ENCODE peak calls at places on chromosome 17, in six cellular contexts. M, R, T, X, Z and K are unnamed samples. For H3K36me3 and H3K4me1, the result is how much of the 10 kb centered on the place peaks cover.

GRCh38 chr17:1029912-1030656 is 33.2 kb downstream of the TIMM22 start:
- DNase-seq in M (no peak), R (no peak), T (no peak), X (no peak), Z (no peak), K (no peak)

GRCh38 chr17:45423304-45423703 is 9.4 kb downstream of the ARHGAP27 start:
- DNase-seq in M (no peak), R (no peak), T (no peak), X (no peak), Z (no peak), K (no peak)

GRCh38 chr17:73338050-73338491 is 26.3 kb upstream of the CDC42EP4 start:
- DNase-seq in M (no peak), R (no peak), T (no peak), X (no peak), Z (no peak), K (no peak)

GRCh38 chr17:27245230-27245696 is 48.7 kb upstream of the WSB1 start:
- DNase-seq in M (peak), R (peak), T (peak), X (peak), Z (peak), K (peak)

GRCh38 chr17:48995871-48996695 is 1.1 kb upstream of the IGF2BP1 start:
- DNase-seq in M (no peak), R (peak), T (peak), X (peak), Z (peak), K (no peak)

GRCh38 chr17:74414510-74414909 is 17.4 kb upstream of the GPRC5C start:
- DNase-seq in M (no peak), R (no peak), T (no peak), X (no peak), Z (no peak), K (no peak)

GRCh38 chr17:66339563-66339962 is 37.1 kb downstream of the PRKCA start:
- DNase-seq in M (no peak), R (no peak), T (no peak), X (no peak), Z (no peak), K (no peak)

GRCh38 chr17:338442-339192 is 14.0 kb downstream of the RPH3AL start:
- DNase-seq in M (no peak), R (no peak), T (no peak), X (no peak), Z (no peak), K (no peak)

GRCh38 chr17:47278561-47278960 is 24.9 kb downstream of the ITGB3 start:
- DNase-seq in M (no peak), R (no peak), T (no peak), X (no peak), Z (no peak), K (no peak)

GRCh38 chr17:34797724-34798123 is 163.5 kb downstream of the CCT6B start:
- DNase-seq in M (no peak), R (peak), T (peak), X (no peak), Z (peak), K (no peak)

GRCh38 chr17:3817851-3818605 is 17.0 kb upstream of the ITGAE start:
- DNase-seq in M (no peak), R (no peak), T (no peak), X (no peak), Z (no peak), K (no peak)

GRCh38 chr17:42325026-42325425 is 36.7 kb downstream of the STAT5A start:
- DNase-seq in M (no peak), R (no peak), T (no peak), X (no peak), Z (no peak), K (peak)

GRCh38 chr17:75720656-75721462 is at the start of gene ITGB4:
- DNase-seq in M (peak), R (peak), T (peak), X (no peak), Z (peak), K (peak)

GRCh38 chr17:16423226-16423872 is 8.0 kb downstream of the TRPV2 start:
- DNase-seq in M (no peak), R (no peak), T (no peak), X (no peak), Z (no peak), K (no peak)

DNA sequence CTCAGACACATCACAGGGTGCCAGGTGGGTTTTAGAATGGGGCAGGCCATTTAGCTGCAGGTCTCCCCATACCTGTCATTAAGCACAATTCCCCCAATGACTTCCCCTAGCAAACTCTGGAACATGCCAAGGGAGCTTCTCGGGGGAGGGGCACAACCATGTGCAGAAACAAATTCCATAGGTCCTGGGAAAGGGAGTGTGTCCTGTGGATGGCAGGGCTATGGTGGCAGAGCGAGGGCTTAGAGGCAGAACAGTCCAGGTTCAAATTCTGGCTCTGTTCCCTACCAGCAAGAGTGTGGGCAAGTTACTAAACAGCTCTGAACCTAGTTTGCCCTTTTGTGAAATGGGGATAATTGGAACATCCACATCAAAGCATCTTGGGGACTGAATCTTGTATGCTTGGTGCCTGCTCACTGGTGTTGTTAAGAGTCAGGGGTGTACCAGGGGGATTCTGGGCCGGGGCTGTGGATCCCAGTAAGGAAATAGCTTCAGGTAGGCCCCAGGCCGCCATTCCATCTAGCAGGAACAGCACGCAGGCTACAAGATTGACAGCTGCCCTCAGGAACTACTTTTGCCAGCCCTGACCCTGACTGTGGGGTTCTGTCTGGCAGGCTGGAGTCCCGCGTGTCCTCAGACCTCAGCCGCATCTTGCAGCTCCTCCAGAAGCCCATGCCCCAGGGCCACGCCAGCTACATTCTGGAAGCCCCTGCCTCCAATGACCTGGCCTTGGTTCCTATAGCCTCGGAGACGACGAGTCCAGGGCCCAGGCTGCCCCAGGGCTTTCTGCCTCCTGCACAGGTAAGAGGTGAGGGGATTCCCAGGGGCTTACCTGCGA is 5.6 kb upstream of the DCAF7 start:
- DNase-seq in M (no peak), R (no peak), T (no peak), X (no peak), Z (no peak), K (no peak)
- H3K36me3 ChIP-seq in M (under half), R (under half), T (under half), X (under half), Z (under half), K (under half)

GRCh38 chr17:80866050-80866793 is 125.4 kb upstream of the CHMP6 start:
- DNase-seq in M (peak), R (peak), T (peak), X (no peak), Z (no peak), K (peak)
- H3K4me3 ChIP-seq in M (no peak), R (no peak), T (no peak), X (no peak), Z (no peak), K (no peak)

DNA sequence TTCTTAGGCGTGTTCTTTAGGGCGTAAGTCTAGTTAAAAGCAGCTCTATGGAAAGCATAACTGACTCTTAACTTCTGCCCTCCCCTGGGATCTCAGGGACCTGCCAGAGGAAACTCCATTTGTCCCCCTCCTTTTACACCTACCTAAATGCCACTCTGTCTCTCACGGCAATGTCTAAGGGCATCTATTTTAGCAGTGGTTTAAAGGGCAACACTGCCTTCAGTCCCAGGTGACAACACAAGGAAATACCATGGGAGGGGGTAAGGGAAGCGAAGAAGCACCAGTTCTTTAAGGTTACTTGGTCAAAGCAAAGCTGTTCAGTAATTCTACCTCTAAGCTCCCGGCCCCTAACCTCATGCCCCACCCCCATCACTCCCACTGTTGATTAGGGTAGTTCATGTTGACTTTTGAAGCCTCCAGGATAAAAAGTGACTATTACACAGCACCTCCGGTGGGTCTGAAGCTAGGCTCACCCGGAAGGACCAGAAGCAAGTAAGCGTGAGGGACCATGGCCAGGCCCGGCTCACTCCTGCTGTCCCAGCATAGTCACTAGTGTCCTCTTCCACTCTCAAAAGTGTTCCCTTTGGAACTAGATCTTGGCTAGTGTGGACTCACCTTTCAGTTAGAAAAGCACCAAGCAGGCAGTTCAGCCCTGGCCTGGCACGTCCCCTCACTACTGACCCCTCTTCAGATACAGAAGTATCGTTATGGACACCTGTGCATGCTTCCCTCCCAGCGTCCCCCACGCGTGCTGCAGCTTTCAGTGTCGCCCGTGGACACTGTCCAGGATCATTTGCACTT is 47.0 kb downstream of the CYTH1 start:
- DNase-seq in M (no peak), R (no peak), T (no peak), X (no peak), Z (no peak), K (no peak)
- H3K4me1 ChIP-seq in M (half or more), R (under half), T (under half), X (under half), Z (under half), K (under half)

GRCh38 chr17:54744750-54745149 is 155.9 kb upstream of the TOM1L1 start:
- DNase-seq in M (no peak), R (no peak), T (no peak), X (no peak), Z (no peak), K (no peak)
- H3K36me3 ChIP-seq in M (under half), R (under half), T (under half), X (under half), Z (under half), K (under half)

GRCh38 chr17:70344356-70345060 is 175.2 kb downstream of the KCNJ2 start:
- DNase-seq in M (no peak), R (no peak), T (no peak), X (no peak), Z (no peak), K (no peak)
- H3K4me3 ChIP-seq in M (peak), R (no peak), T (no peak), X (peak), Z (no peak), K (peak)

GRCh38 chr17:57943645-57944044 is 11.6 kb downstream of the CUEDC1 start:
- DNase-seq in M (no peak), R (no peak), T (no peak), X (no peak), Z (no peak), K (no peak)
- H3K4me1 ChIP-seq in M (half or more), R (under half), T (under half), X (half or more), Z (under half), K (half or more)